ENCODE peak calls at places on chromosomes 6 and 20, in five cellular contexts. K is activated T-helper 1 cell treated with Interleukin-2 at 50 U/mL for 16 hours, T is ELR, C is pons, J is lung microvascular endothelial cell. S is an unnamed sample.

GRCh38 chr20:54015496-54015895 is 54.9 kb downstream of the BCAS1 start:
- DNase-seq in K (no peak), T (no peak), C (no peak), J (no peak), S (peak)

GRCh38 chr6:1463751-1464397 is 74.5 kb downstream of the FOXF2 start:
- DNase-seq in K (no peak), T (no peak), C (no peak), J (no peak), S (no peak)

GRCh38 chr6:40725390-40725789 is 138.2 kb upstream of the LRFN2 start:
- DNase-seq in K (no peak), T (no peak), C (no peak), J (no peak), S (no peak)

GRCh38 chr6:10315631-10316145 is 99.2 kb downstream of the TFAP2A start:
- DNase-seq in K (no peak), T (peak), C (peak), J (no peak), S (no peak)

GRCh38 chr20:60395993-60396392 is 437.8 kb downstream of the CDH26 start:
- DNase-seq in K (no peak), T (no peak), C (no peak), J (no peak), S (no peak)

GRCh38 chr6:160368670-160369069 is 20.5 kb downstream of the SLC22A3 start:
- DNase-seq in K (no peak), T (no peak), C (no peak), J (no peak), S (no peak)

GRCh38 chr20:1944345-1945099 is 49.3 kb downstream of the SIRPA start:
- DNase-seq in K (no peak), T (no peak), C (no peak), J (no peak), S (no peak)

GRCh38 chr6:123380257-123380656 is 256.5 kb downstream of the TRDN start:
- DNase-seq in K (no peak), T (peak), C (peak), J (peak), S (peak)

GRCh38 chr20:24875078-24875477 is 74.0 kb upstream of the CST7 start:
- DNase-seq in K (no peak), T (no peak), C (no peak), J (no peak), S (no peak)

GRCh38 chr20:58649288-58650180 is 1.5 kb upstream of the STX16 start:
- DNase-seq in K (peak), T (no peak), C (no peak), J (peak), S (no peak)